ENCODE peak calls at places on chromosomes 7 and 10, in six cellular contexts. Y is BJ, T is astrocyte, C is heart left ventricle, U is fibroblast of the aortic adventitia, O is fibroblast of mammary gland. Q is an unnamed sample.

GRCh38 chr7:130149575-130150139 is 55.5 kb downstream of the TMEM209 start:
- DNase-seq in Y (no peak), T (no peak), C (no peak), U (no peak), O (no peak), Q (no peak)

GRCh38 chr7:112214268-112214667 is 7.8 kb downstream of the ZNF277 start:
- DNase-seq in Y (no peak), T (no peak), C (no peak), U (no peak), O (no peak), Q (no peak)

GRCh38 chr7:33251261-33251660 is 121.9 kb downstream of the BBS9 start:
- DNase-seq in Y (no peak), T (no peak), C (no peak), U (no peak), O (peak; percentile 26), Q (no peak)

GRCh38 chr10:598415-599170 is 90.9 kb downstream of the DIP2C start:
- DNase-seq in Y (peak; percentile 99), T (peak; percentile 99), C (no peak), U (peak; percentile 91), O (peak; percentile 94), Q (no peak)

GRCh38 chr7:104469135-104469820 is 140.9 kb downstream of the LHFPL3 start:
- DNase-seq in Y (no peak), T (no peak), C (no peak), U (no peak), O (no peak), Q (no peak)

GRCh38 chr7:50314778-50315177 is 10.3 kb downstream of the IKZF1 start:
- DNase-seq in Y (no peak), T (no peak), C (no peak), U (no peak), O (no peak), Q (no peak)

GRCh38 chr7:1961776-1962276 is 270.9 kb downstream of the MAD1L1 start:
- DNase-seq in Y (peak; percentile 76), T (peak; percentile 98), C (no peak), U (peak; percentile 94), O (peak; percentile 98), Q (no peak)

GRCh38 chr10:21364196-21365114 is 161.0 kb downstream of the SKIDA1 start:
- DNase-seq in Y (peak; percentile 46), T (peak; percentile 77), C (peak; percentile 60), U (peak; percentile 83), O (peak; percentile 70), Q (no peak)

GRCh38 chr7:117383826-117384225 is 43.5 kb downstream of the ASZ1 start:
- DNase-seq in Y (no peak), T (no peak), C (no peak), U (no peak), O (no peak), Q (no peak)

GRCh38 chr7:36115448-36116321 is 37.4 kb upstream of the EEPD1 start:
- DNase-seq in Y (peak; percentile 77), T (peak; percentile 96), C (peak; percentile 63), U (peak; percentile 95), O (peak; percentile 98), Q (peak; percentile 48)

GRCh38 chr10:121616291-121616690 is 18.0 kb upstream of the FGFR2 start:
- DNase-seq in Y (no peak), T (no peak), C (no peak), U (no peak), O (no peak), Q (no peak)

GRCh38 chr7:1348836-1349335 is 110.4 kb downstream of the MICALL2 start:
- DNase-seq in Y (no peak), T (no peak), C (peak; percentile 13), U (no peak), O (no peak), Q (no peak)

GRCh38 chr10:29611796-29612381 is 22.9 kb downstream of the SVIL start:
- DNase-seq in Y (no peak), T (no peak), C (no peak), U (peak; percentile 47), O (no peak), Q (no peak)

GRCh38 chr7:66185680-66186187 is 19.4 kb upstream of the TPST1 start:
- DNase-seq in Y (no peak), T (no peak), C (no peak), U (no peak), O (no peak), Q (no peak)

GRCh38 chr10:110634527-110635209 is 9.5 kb upstream of the RBM20 start:
- DNase-seq in Y (no peak), T (no peak), C (peak; percentile 79), U (no peak), O (no peak), Q (peak; percentile 87)

GRCh38 chr10:46319383-46319782 is 32.6 kb downstream of the ANTXRL start:
- DNase-seq in Y (no peak), T (no peak), C (no peak), U (no peak), O (no peak), Q (no peak)

GRCh38 chr7:101120315-101120714 is 6.6 kb upstream of the SERPINE1 start:
- DNase-seq in Y (no peak), T (no peak), C (no peak), U (no peak), O (no peak), Q (no peak)

GRCh38 chr10:5297466-5297865 is 67.3 kb upstream of the UCN3 start:
- DNase-seq in Y (no peak), T (no peak), C (no peak), U (peak; percentile 72), O (peak; percentile 41), Q (peak; percentile 54)

GRCh38 chr7:143988986-143989745 is 11.0 kb upstream of the OR6B1 start:
- DNase-seq in Y (peak; percentile 22), T (peak; percentile 39), C (no peak), U (peak; percentile 60), O (no peak), Q (no peak)

GRCh38 chr10:77120012-77120411 is 517.6 kb downstream of the KCNMA1 start:
- DNase-seq in Y (no peak), T (no peak), C (no peak), U (no peak), O (no peak), Q (no peak)

GRCh38 chr7:22256702-22257101 is 100.3 kb downstream of the RAPGEF5 start:
- DNase-seq in Y (no peak), T (no peak), C (no peak), U (peak; percentile 42), O (no peak), Q (no peak)

GRCh38 chr10:52883996-52884871 is 111.7 kb upstream of the MBL2 start:
- DNase-seq in Y (no peak), T (peak; percentile 52), C (no peak), U (peak; percentile 72), O (peak; percentile 52), Q (no peak)

GRCh38 chr7:45180084-45180986 is 22.7 kb downstream of the RAMP3 start:
- DNase-seq in Y (no peak), T (no peak), C (peak; percentile 10), U (no peak), O (no peak), Q (no peak)

GRCh38 chr7:1210321-1210978 is 22.2 kb upstream of the UNCX start:
- DNase-seq in Y (no peak), T (no peak), C (peak; percentile 59), U (peak; percentile 19), O (no peak), Q (no peak)

GRCh38 chr7:50981743-50982142 is 199.0 kb upstream of the GRB10 start:
- DNase-seq in Y (no peak), T (no peak), C (no peak), U (no peak), O (no peak), Q (no peak)

GRCh38 chr10:103602852-103603155 is 109.3 kb downstream of the NEURL1 start:
- DNase-seq in Y (no peak), T (no peak), C (no peak), U (no peak), O (no peak), Q (no peak)

GRCh38 chr7:113076703-113077102 is 9.9 kb downstream of the GPR85 start:
- DNase-seq in Y (no peak), T (no peak), C (no peak), U (no peak), O (no peak), Q (no peak)

GRCh38 chr7:107981466-107981865 is 21.5 kb downstream of the LAMB1 start:
- DNase-seq in Y (no peak), T (no peak), C (no peak), U (no peak), O (no peak), Q (no peak)

GRCh38 chr7:107980171-107980570 is 22.8 kb downstream of the LAMB1 start:
- DNase-seq in Y (no peak), T (no peak), C (no peak), U (no peak), O (no peak), Q (no peak)

GRCh38 chr7:107980671-107981190 is 22.2 kb downstream of the LAMB1 start:
- DNase-seq in Y (no peak), T (no peak), C (no peak), U (no peak), O (no peak), Q (no peak)

GRCh38 chr7:107982463-107982862 is 20.5 kb downstream of the LAMB1 start:
- DNase-seq in Y (no peak), T (no peak), C (no peak), U (no peak), O (no peak), Q (no peak)

GRCh38 chr7:107982918-107983389 is 20.0 kb downstream of the LAMB1 start:
- DNase-seq in Y (peak; percentile 70), T (peak; percentile 62), C (no peak), U (peak; percentile 77), O (peak; percentile 56), Q (no peak)
- TF ChIP-seq CTCF in Y (peak; percentile 52), T (peak; percentile 12), C (peak; percentile 21), U (peak; percentile 41), O (no peak), Q (no peak)

GRCh38 chr10:104736006-104736405 is 94.9 kb downstream of the SORCS3 start:
- DNase-seq in Y (no peak), T (no peak), C (peak; percentile 26), U (no peak), O (no peak), Q (no peak)
- H3K4me3 ChIP-seq in Y (no peak overlapping the region), T (no peak overlapping the region), C (no peak overlapping the region), U (no peak overlapping the region), O (no peak overlapping the region), Q (no peak overlapping the region)

GRCh38 chr10:69047111-69047837 is 40.6 kb upstream of the SRGN start:
- DNase-seq in Y (no peak), T (no peak), C (no peak), U (no peak), O (no peak), Q (no peak)

GRCh38 chr10:69051303-69051702 is 36.6 kb upstream of the SRGN start:
- DNase-seq in Y (no peak), T (no peak), C (peak; percentile 63), U (no peak), O (peak; percentile 77), Q (peak; percentile 37)

GRCh38 chr10:69048103-69048502 is 39.8 kb upstream of the SRGN start:
- DNase-seq in Y (no peak), T (no peak), C (peak; percentile 68), U (no peak), O (peak; percentile 41), Q (peak; percentile 35)

GRCh38 chr10:69051710-69052487 is 36.0 kb upstream of the SRGN start:
- DNase-seq in Y (no peak), T (no peak), C (peak; percentile 50), U (no peak), O (no peak), Q (no peak)

GRCh38 chr10:69049564-69049955 is 38.3 kb upstream of the SRGN start:
- DNase-seq in Y (no peak), T (no peak), C (peak; percentile 58), U (no peak), O (no peak), Q (no peak)
- TF ChIP-seq CTCF in Y (no peak), T (no peak), C (no peak), U (no peak), O (no peak), Q (no peak)

GRCh38 chr7:150975536-150976285 is 2.4 kb downstream of the KCNH2 start:
- DNase-seq in Y (no peak), T (no peak), C (peak; percentile 30), U (no peak), O (no peak), Q (no peak)
- H3K4me3 ChIP-seq in Y (no peak overlapping the region), T (no peak overlapping the region), C (peak overlapping the region; percentile 38), U (no peak overlapping the region), O (no peak overlapping the region), Q (no peak overlapping the region)